ENCODE peak calls at places on chromosome 19, in eight cellular contexts. D, U, R, K, C, X, Y and L are unnamed samples.

GRCh38 chr19:52206481-52206880 is 16.6 kb downstream of the PPP2R1A start:
- DNase-seq in D (no peak), U (no peak), R (no peak), K (no peak), C (no peak), X (no peak), Y (no peak), L (no peak)

GRCh38 chr19:42472402-42473147 is 29.8 kb upstream of the CXCL17 start:
- DNase-seq in D (no peak), U (no peak), R (no peak), K (no peak), C (no peak), X (no peak), Y (no peak), L (no peak)

GRCh38 chr19:50341091-50341564 is 12.0 kb upstream of the KCNC3 start:
- DNase-seq in D (no peak), U (no peak), R (peak; percentile 16), K (no peak), C (no peak), X (no peak), Y (no peak), L (no peak)

GRCh38 chr19:32773126-32773525 is 53.6 kb downstream of the TDRD12 start:
- DNase-seq in D (no peak), U (no peak), R (no peak), K (no peak), C (no peak), X (no peak), Y (no peak), L (no peak)

GRCh38 chr19:40238775-40239174 is 12.3 kb upstream of the CCNP start:
- DNase-seq in D (no peak), U (no peak), R (no peak), K (no peak), C (no peak), X (no peak), Y (no peak), L (no peak)

GRCh38 chr19:45150731-45151725 is 9.8 kb downstream of the NKPD1 start:
- DNase-seq in D (no peak), U (no peak), R (no peak), K (no peak), C (no peak), X (no peak), Y (no peak), L (no peak)

GRCh38 chr19:32238076-32238475 is 107.3 kb upstream of the ZNF507 start:
- DNase-seq in D (no peak), U (no peak), R (no peak), K (no peak), C (no peak), X (no peak), Y (no peak), L (no peak)

GRCh38 chr19:58562126-58563033 is 4.0 kb upstream of the UBE2M start:
- DNase-seq in D (no peak), U (no peak), R (no peak), K (no peak), C (no peak), X (no peak), Y (no peak), L (no peak)

GRCh38 chr19:52735734-52736133 is 890 bp upstream of the ZNF611 start:
- DNase-seq in D (peak; percentile 51), U (peak; percentile 80), R (no peak), K (peak; percentile 68), C (no peak), X (no peak), Y (peak; percentile 61), L (no peak)

GRCh38 chr19:14158276-14159023 is 22.1 kb upstream of the ASF1B start:
- DNase-seq in D (no peak), U (no peak), R (no peak), K (no peak), C (no peak), X (no peak), Y (no peak), L (no peak)

GRCh38 chr19:22335716-22336115 is 49.5 kb downstream of the ZNF729 start:
- DNase-seq in D (no peak), U (no peak), R (no peak), K (no peak), C (no peak), X (no peak), Y (no peak), L (no peak)

GRCh38 chr19:34269968-34270621 is 15.7 kb downstream of the GARRE1 start:
- DNase-seq in D (peak; percentile 46), U (peak; percentile 63), R (peak; percentile 70), K (peak; percentile 51), C (no peak), X (no peak), Y (no peak), L (peak; percentile 86)

GRCh38 chr19:40799558-40800338 is 757 bp downstream of the EGLN2 start:
- DNase-seq in D (no peak), U (no peak), R (no peak), K (no peak), C (no peak), X (no peak), Y (no peak), L (no peak)

GRCh38 chr19:42465827-42466280 is 23.1 kb upstream of the CXCL17 start:
- DNase-seq in D (no peak), U (no peak), R (no peak), K (no peak), C (no peak), X (no peak), Y (no peak), L (no peak)

GRCh38 chr19:6273701-6274601 is 5.8 kb downstream of the MLLT1 start:
- DNase-seq in D (peak; percentile 89), U (peak; percentile 83), R (peak; percentile 86), K (peak; percentile 64), C (no peak), X (no peak), Y (peak; percentile 92), L (no peak)

GRCh38 chr19:30222428-30222873 is 149.7 kb upstream of the ZNF536 start:
- DNase-seq in D (no peak), U (no peak), R (no peak), K (no peak), C (no peak), X (no peak), Y (no peak), L (no peak)

GRCh38 chr19:38492147-38492813 is 58.8 kb downstream of the RYR1 start:
- DNase-seq in D (no peak), U (no peak), R (no peak), K (no peak), C (no peak), X (no peak), Y (no peak), L (no peak)

DNA sequence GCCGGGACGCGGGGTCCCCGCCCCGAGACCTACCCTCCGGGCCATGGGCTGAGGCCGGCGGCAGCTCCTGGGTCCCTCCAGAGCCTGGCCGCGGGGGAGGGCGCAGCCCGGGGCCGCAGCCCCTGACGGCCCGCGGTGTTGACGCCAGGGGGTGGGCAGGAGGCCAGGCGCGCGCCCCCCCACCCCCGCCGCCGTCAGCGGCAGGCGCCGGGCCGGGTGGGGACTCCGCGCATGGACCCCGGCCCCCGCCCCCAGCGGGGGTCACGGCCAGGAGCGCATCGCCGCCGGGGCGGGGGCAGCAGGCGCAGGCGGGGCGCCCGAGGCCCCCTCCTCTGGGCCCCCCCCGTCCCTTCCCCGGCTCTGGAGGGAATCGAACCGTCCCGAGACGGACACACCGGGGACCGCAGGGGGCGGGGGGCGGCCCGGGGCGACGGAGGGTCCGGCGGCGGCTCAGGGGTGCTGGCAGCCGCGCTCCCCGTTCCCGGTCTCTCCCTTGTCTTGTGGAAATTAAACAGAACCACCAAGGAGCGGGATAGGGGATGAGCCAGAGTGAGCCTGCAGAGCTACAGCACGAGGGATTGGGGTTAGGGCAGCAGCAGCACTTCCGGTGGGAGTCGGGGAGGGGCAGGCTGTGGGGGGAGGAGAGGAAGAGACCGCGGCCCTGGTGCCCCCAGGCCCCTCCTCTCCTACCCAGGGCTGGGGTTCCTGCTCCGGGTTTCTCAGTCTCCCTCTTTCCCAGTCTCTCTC is at the start of gene MEIS3:
- DNase-seq in D (no peak), U (no peak), R (no peak), K (no peak), C (no peak), X (no peak), Y (no peak), L (no peak)
- TF ChIP-seq POLR2AphosphoS5 in D (no peak), U (no peak), R (no peak), K (no peak), C (no peak), X (no peak), Y (no peak), L (no peak)

GRCh38 chr19:7358102-7358597 is 9.4 kb downstream of the ARHGEF18 start:
- DNase-seq in D (no peak), U (no peak), R (no peak), K (no peak), C (no peak), X (no peak), Y (no peak), L (no peak)
- H3K27ac ChIP-seq in D (no peak overlapping the region), U (no peak overlapping the region), R (no peak overlapping the region), K (no peak overlapping the region), C (no peak overlapping the region), X (no peak overlapping the region), Y (no peak overlapping the region), L (no peak overlapping the region)

DNA sequence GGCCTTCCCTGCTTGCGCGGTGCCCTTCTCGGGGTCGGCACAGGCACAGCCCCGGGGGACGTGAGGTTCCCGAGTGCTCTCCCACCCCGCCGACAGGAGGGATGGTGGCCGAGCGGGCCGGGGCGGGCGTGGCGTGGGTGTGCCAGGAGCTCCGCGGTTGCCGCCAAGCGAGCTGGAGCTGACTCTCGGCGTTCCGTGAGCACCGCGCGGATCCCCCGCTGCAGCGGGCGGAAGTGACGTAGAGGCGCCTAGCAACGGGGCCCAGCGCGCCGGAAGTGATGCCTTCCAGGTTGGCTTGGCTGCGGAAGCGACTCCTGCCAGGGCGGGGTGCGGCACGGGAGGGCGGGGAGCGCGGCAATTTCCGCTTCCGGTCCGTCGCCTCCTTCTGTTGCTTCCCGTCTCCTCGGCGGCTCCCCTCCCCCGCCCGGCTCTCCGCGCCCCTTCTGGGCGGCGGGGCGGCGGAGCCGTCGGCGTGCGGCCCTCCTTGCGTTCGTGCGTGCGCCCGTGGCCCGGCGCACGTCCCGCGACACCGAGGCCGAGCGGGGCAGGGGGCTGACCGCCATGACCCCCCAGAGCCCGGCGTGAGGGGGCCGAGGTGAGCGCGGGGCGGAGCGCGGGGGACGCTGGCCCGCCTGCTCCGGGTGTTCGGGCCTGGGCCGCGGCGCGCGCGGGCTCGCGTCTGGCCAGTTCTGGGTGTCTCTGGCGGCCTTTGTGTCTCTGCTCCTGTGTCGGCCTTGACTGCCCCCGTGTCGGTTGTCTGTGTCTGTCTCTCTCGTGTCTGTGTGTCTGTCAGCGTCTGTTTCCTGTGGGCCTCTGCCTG is at the start of gene EPN1:
- DNase-seq in D (peak; percentile 91), U (peak; percentile 91), R (peak; percentile 97), K (peak; percentile 98), C (no peak), X (peak; percentile 90), Y (peak; percentile 95), L (peak; percentile 66)
- TF ChIP-seq POLR2AphosphoS5 in D (peak; percentile 77), U (peak; percentile 61), R (peak; percentile 91), K (peak; percentile 86), C (peak; percentile 98), X (peak; percentile 80), Y (peak; percentile 96), L (peak; percentile 89)

DNA sequence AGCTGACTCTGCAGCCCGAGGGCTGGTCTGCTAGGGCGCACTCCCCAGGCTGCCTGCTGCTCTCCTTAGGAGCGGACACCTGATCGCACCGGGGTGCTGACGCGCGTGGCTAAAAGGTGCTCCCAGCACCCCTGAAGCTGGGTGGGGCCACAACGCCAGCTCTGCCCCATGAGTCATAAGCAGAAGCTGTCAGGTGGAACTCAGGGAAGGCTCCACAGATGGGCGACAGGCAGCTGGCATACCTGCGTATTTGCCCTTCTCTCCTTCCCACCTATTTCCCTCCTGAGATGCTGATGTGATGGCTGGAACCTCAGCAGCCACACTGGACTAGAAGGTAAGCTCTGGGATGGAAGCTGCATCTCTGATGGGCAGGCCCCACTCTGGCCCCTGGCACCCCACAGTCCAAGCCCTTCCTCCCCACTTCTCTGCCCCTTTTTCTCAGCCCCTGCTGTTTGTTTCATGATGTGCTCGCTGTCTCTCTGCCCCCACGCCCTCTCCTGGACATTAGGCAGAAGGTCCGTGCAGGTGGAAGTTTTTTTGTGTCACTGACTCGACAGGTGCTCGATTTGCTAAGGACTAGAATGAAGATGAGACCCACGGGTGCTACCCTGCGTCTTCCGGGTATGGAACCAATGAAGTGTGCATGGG is 30.3 kb upstream of the CACTIN start:
- DNase-seq in D (no peak), U (no peak), R (no peak), K (no peak), C (no peak), X (no peak), Y (no peak), L (no peak)
- H3K27ac ChIP-seq in D (no peak overlapping the region), U (no peak overlapping the region), R (no peak overlapping the region), K (no peak overlapping the region), C (no peak overlapping the region), X (no peak overlapping the region), Y (no peak overlapping the region), L (no peak overlapping the region)